ENCODE peak calls at places on chromosomes 16 and 17, in four cellular contexts. Q is SK-N-SH, U is K562, S is HepG2. E is an unnamed sample.

GRCh38 chr16:77171750-77172635 is 19.0 kb upstream of the MON1B start:
- DNase-seq in Q (peak), U (peak), S (peak), E (no peak)

GRCh38 chr17:19284005-19284959 is 47.1 kb downstream of the EPN2 start:
- DNase-seq in Q (no peak), U (no peak), S (no peak), E (no peak)

GRCh38 chr16:19430345-19430744 is 12.7 kb downstream of the TMC5 start:
- DNase-seq in Q (no peak), U (no peak), S (no peak), E (no peak)

GRCh38 chr17:77322534-77323412 is 182.0 kb downstream of the SEC14L1 start:
- DNase-seq in Q (peak), U (peak), S (peak), E (peak)

GRCh38 chr17:62712011-62712615 is 84.6 kb downstream of the MRC2 start:
- DNase-seq in Q (no peak), U (no peak), S (no peak), E (no peak)

GRCh38 chr16:79639576-79640311 is 39.2 kb upstream of the MAF start:
- DNase-seq in Q (no peak), U (no peak), S (no peak), E (no peak)

GRCh38 chr17:35664685-35665084 is 66.8 kb upstream of the RASL10B start:
- DNase-seq in Q (no peak), U (no peak), S (peak), E (no peak)

GRCh38 chr16:797120-797420 is 3.5 kb downstream of the GNG13 start:
- DNase-seq in Q (no peak), U (peak), S (no peak), E (peak)

DNA sequence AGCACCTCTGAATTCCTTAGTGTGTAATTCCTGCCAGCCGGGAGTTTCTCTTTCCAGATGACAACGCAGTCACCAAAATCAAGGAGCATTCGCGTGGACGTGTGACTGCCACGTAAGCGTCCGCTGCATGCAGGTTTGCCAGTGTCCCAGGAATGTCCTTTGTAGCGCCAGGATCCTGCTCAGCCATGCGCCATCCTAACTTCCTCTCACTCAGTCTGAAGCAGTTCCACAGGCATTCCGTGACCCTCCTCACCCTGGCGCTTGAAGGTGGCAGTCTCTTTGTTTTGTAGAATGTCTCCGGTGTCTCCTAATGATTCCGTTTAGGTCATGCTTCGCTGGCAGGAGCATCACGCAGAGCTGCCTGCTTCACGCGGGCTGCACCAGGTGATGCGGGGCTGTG is 88.6 kb downstream of the RPTOR start:
- DNase-seq in Q (no peak), U (no peak), S (no peak), E (no peak)
- TF ChIP-seq FOXJ3 in Q (no peak), U (no peak), S (no peak), E (no peak)

GRCh38 chr16:4902038-4902437 is 34.9 kb downstream of the PPL start:
- DNase-seq in Q (no peak), U (no peak), S (no peak), E (no peak)
- TF ChIP-seq FOXJ3 in Q (no peak), U (no peak), S (no peak), E (no peak)

GRCh38 chr16:24821129-24821528 is 24.6 kb upstream of the SLC5A11 start:
- DNase-seq in Q (no peak), U (no peak), S (no peak), E (no peak)

GRCh38 chr16:24820522-24820921 is 25.2 kb upstream of the SLC5A11 start:
- DNase-seq in Q (no peak), U (no peak), S (no peak), E (no peak)

GRCh38 chr16:24822974-24823373 is 22.8 kb upstream of the SLC5A11 start:
- DNase-seq in Q (no peak), U (no peak), S (no peak), E (no peak)

GRCh38 chr16:24819462-24820040 is 26.2 kb upstream of the SLC5A11 start:
- DNase-seq in Q (no peak), U (no peak), S (no peak), E (no peak)

GRCh38 chr16:24822542-24822941 is 23.2 kb upstream of the SLC5A11 start:
- DNase-seq in Q (no peak), U (no peak), S (no peak), E (no peak)
- TF ChIP-seq FOXJ3 in Q (no peak), U (no peak), S (no peak), E (no peak)

DNA sequence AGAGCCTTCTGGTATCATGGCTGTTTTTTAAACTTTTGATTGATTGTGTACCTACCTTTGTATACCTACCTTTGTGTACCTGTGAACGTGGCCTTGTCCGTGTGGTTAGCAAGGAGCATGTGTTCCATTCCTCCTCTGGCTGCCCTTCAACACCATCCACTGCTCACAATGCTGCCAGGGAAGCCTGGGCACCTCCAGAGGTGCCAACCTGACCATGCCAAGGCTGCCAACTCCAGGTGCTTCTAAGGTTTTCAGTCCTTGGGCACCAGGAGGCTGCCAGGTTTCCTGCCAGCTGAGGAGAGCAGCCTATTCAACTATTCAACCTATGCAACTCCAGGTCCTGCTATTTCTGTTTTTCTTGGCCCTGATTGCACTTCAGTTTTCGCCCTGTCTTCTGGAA is 17.6 kb upstream of the ARL4D start:
- DNase-seq in Q (no peak), U (no peak), S (no peak), E (no peak)
- TF ChIP-seq FOXJ3 in Q (no peak), U (no peak), S (no peak), E (no peak)

GRCh38 chr17:47287639-47288038 is 34.0 kb downstream of the ITGB3 start:
- DNase-seq in Q (no peak), U (no peak), S (no peak), E (no peak)
- TF ChIP-seq FOXJ3 in Q (no peak), U (no peak), S (no peak), E (no peak)

GRCh38 chr17:28973414-28973813 is 22.1 kb upstream of the PHF12 start:
- DNase-seq in Q (peak), U (no peak), S (no peak), E (no peak)
- TF ChIP-seq FOXJ3 in Q (peak), U (no peak), S (no peak), E (no peak)

GRCh38 chr17:2450016-2450650 is 49.3 kb upstream of the MNT start:
- DNase-seq in Q (no peak), U (no peak), S (no peak), E (no peak)

GRCh38 chr17:2445638-2446037 is 44.8 kb upstream of the MNT start:
- DNase-seq in Q (no peak), U (no peak), S (no peak), E (no peak)

GRCh38 chr17:2453865-2454264 is 53.0 kb upstream of the MNT start:
- DNase-seq in Q (no peak), U (no peak), S (no peak), E (no peak)

GRCh38 chr17:2453325-2453724 is 52.5 kb upstream of the MNT start:
- DNase-seq in Q (no peak), U (no peak), S (no peak), E (no peak)

GRCh38 chr17:2449486-2449885 is 48.6 kb upstream of the MNT start:
- DNase-seq in Q (peak), U (no peak), S (no peak), E (no peak)
- TF ChIP-seq FOXJ3 in Q (no peak), U (no peak), S (no peak), E (no peak)

GRCh38 chr16:67649494-67649931 is 4.6 kb downstream of the CARMIL2 start:
- DNase-seq in Q (peak), U (peak), S (no peak), E (peak)
- TF ChIP-seq FOXJ3 in Q (no peak), U (no peak), S (no peak), E (no peak)

GRCh38 chr17:38687291-38687690 is 12.5 kb upstream of the EPOP start:
- DNase-seq in Q (no peak), U (no peak), S (no peak), E (no peak)
- TF ChIP-seq FOXJ3 in Q (no peak), U (no peak), S (no peak), E (no peak)

DNA sequence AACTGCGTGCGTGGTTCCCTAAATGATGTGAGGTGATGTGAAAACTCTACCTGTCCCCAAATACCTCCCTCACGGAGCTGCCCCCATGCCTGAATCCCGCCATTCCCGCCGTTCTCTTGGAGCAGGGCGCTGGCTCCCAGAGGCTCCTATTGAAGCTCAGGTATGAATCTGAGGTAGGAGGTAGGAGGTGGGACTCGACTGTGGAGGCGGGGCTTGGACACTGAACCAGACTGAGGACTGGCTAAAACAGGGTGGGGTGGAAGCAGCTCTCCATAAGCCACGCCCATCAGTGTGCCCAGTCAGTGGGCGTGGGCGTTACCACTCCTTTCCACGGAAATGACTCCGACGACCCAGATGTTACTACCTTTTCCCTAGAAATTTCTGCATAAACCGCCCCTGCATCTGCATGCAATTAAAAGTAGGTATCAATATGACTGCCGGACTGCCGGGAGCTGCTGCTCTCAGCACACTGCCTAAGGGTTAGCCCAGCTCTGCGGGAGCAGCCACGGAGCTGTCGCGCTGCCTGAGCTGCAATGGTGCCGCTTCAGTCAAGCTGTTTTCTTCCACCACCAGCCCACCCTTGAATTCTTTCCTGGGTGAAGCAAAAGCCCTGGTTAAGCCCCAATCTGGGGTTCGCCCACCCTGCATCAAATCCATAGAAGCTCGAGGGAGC is 41.0 kb downstream of the FOXL1 start:
- DNase-seq in Q (no peak), U (peak), S (no peak), E (peak)
- TF ChIP-seq FOXJ3 in Q (no peak), U (no peak), S (no peak), E (no peak)

E was measured in WTC11.